ENCODE peak calls at places on chromosomes 7 and 10, in six cellular contexts. V, W, B, L, J and S are unnamed samples.

GRCh38 chr7:4634166-4634565 is 47.9 kb upstream of the FOXK1 start:
- DNase-seq in V (no peak), W (no peak), B (no peak), L (no peak), J (no peak), S (no peak)

GRCh38 chr10:86163522-86164215 is 202.9 kb downstream of the GRID1 start:
- DNase-seq in V (no peak), W (no peak), B (no peak), L (no peak), J (no peak), S (no peak)

GRCh38 chr7:115953554-115954248 is 76.9 kb downstream of the TFEC start:
- DNase-seq in V (no peak), W (no peak), B (no peak), L (no peak), J (no peak), S (no peak)

GRCh38 chr7:27165089-27165654 is at the start of gene HOXA9:
- DNase-seq in V (peak; percentile 11), W (no peak), B (peak; percentile 54), L (peak; percentile 88), J (no peak), S (no peak)

GRCh38 chr7:119175916-119176627 is 951.6 kb downstream of the ANKRD7 start:
- DNase-seq in V (no peak), W (peak; percentile 41), B (peak; percentile 98), L (no peak), J (no peak), S (peak; percentile 90)

GRCh38 chr7:77858278-77858677 is 59.7 kb downstream of the PHTF2 start:
- DNase-seq in V (no peak), W (no peak), B (no peak), L (no peak), J (no peak), S (no peak)

GRCh38 chr10:49023752-49024151 is 84.1 kb upstream of the LRRC18 start:
- DNase-seq in V (no peak), W (no peak), B (no peak), L (no peak), J (no peak), S (no peak)

GRCh38 chr10:81179805-81180452 is 642.2 kb downstream of the SH2D4B start:
- DNase-seq in V (no peak), W (no peak), B (peak; percentile 74), L (no peak), J (no peak), S (peak; percentile 25)

GRCh38 chr7:24980695-24981543 is 941 bp upstream of the OSBPL3 start:
- DNase-seq in V (no peak), W (no peak), B (peak; percentile 45), L (peak; percentile 84), J (no peak), S (no peak)

GRCh38 chr7:128662091-128662490 is 10.0 kb upstream of the GARIN1A start:
- DNase-seq in V (no peak), W (no peak), B (no peak), L (no peak), J (no peak), S (no peak)

GRCh38 chr7:137069249-137069963 is 201.0 kb downstream of the CHRM2 start:
- DNase-seq in V (no peak), W (no peak), B (no peak), L (no peak), J (no peak), S (no peak)

GRCh38 chr7:88328787-88329186 is 22.1 kb upstream of the STEAP4 start:
- DNase-seq in V (no peak), W (no peak), B (no peak), L (no peak), J (no peak), S (no peak)

GRCh38 chr7:98603010-98603777 is 13.9 kb upstream of the NPTX2 start:
- DNase-seq in V (no peak), W (no peak), B (no peak), L (no peak), J (no peak), S (no peak)

GRCh38 chr7:49255061-49255460 is 330.7 kb downstream of the CDC14C start:
- DNase-seq in V (no peak), W (peak; percentile 15), B (no peak), L (no peak), J (no peak), S (no peak)

GRCh38 chr7:74579800-74580685 is 77.5 kb upstream of the GTF2I start:
- DNase-seq in V (peak; percentile 69), W (no peak), B (no peak), L (no peak), J (no peak), S (no peak)

GRCh38 chr7:5396542-5396941 is 27.1 kb downstream of the TNRC18 start:
- DNase-seq in V (no peak), W (no peak), B (no peak), L (no peak), J (peak; percentile 70), S (no peak)

DNA sequence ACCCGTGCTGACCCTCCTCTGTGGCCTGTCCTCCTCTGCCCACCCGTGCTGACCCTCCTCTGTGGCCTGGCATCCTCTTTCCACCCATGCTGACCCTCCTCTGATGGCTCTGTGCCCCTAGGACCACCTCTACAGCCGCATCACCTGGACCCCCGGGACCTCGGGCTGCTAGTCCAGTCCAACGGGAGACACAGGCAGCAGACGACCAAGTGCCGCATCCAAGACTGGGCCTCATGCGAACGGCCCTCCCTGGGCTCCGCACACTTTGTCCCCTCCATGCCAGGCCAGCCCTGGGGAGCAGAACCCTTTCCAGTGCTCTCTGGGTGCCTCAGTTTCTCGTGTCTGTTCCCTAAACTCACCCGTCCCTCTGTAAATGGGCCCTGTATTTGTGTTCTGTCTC is 107.2 kb upstream of the RNF32 start:
- DNase-seq in V (no peak), W (no peak), B (no peak), L (no peak), J (no peak), S (no peak)
- H3K36me3 ChIP-seq in V (no peaks in the 10 kb centered on the region), W (no peaks in the 10 kb centered on the region), B (no peaks in the 10 kb centered on the region), L (no peaks in the 10 kb centered on the region), J (no peaks in the 10 kb centered on the region), S (no peaks in the 10 kb centered on the region)

GRCh38 chr10:71750986-71751385 is 22.3 kb downstream of the VSIR start:
- DNase-seq in V (no peak), W (no peak), B (no peak), L (no peak), J (no peak), S (no peak)
- H3K4me1 ChIP-seq in V (peaks cover 4% of the 10 kb centered on the region), W (peaks cover 2% of the 10 kb centered on the region), B (peaks cover 5% of the 10 kb centered on the region), L (peaks cover 35% of the 10 kb centered on the region), J (peaks cover 99% of the 10 kb centered on the region), S (peaks cover 4% of the 10 kb centered on the region)

GRCh38 chr10:79272353-79272752 is 74.9 kb upstream of the PPIF start:
- DNase-seq in V (no peak), W (no peak), B (no peak), L (no peak), J (no peak), S (no peak)

GRCh38 chr10:79275105-79275430 is 72.2 kb upstream of the PPIF start:
- DNase-seq in V (no peak), W (no peak), B (no peak), L (no peak), J (no peak), S (no peak)

GRCh38 chr10:79273603-79274002 is 73.7 kb upstream of the PPIF start:
- DNase-seq in V (no peak), W (no peak), B (no peak), L (no peak), J (no peak), S (no peak)

GRCh38 chr10:79275431-79275851 is 71.8 kb upstream of the PPIF start:
- DNase-seq in V (no peak), W (no peak), B (no peak), L (no peak), J (no peak), S (no peak)

DNA sequence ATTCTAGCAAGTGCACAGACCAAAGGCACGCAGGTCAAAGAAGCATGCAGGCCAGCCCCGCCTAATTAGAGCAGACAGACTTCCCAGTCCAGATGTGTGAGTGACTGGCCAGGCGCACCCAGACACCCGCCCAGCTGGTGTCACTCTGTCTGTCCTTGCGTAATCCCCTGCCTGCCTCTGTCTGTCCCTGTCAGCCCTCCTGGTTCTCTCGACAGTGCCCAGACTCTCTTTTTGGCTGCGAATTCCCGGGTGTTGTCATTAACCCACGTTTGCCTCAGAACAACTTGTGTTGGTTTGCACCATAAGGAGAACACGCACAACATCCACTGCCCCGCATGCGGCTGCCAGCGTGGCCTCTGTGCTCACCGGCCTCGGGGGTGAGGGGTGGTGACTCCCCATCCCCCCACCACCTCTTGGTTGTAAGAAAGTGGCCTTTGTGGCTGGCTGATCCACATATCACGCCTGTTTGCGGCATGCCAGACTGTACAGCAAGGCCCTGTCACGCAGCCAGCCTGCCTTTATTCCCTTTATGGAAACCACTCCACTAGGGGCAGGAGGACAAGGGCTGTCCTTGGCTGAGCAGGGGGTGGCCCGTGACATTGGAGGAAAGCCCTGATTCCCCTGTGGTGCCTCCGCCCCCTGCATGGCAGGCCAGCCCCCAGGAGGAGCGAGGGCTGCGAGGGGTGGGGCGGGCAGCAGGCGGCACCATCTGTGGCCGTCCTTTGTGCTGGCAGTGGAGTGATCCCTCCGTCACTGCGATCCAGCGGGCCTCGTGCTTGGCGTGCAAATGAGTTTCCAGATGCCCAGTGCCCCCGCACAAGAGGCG is 72.8 kb upstream of the PPIF start:
- DNase-seq in V (peak; percentile 68), W (no peak), B (no peak), L (peak; percentile 91), J (no peak), S (no peak)
- H3K36me3 ChIP-seq in V (peaks cover 3% of the 10 kb centered on the region), W (no peaks in the 10 kb centered on the region), B (no peaks in the 10 kb centered on the region), L (no peaks in the 10 kb centered on the region), J (no peaks in the 10 kb centered on the region), S (no peaks in the 10 kb centered on the region)

GRCh38 chr10:109895095-109895818 is 28.1 kb downstream of the XPNPEP1 start:
- DNase-seq in V (no peak), W (no peak), B (no peak), L (no peak), J (no peak), S (no peak)

GRCh38 chr10:109895848-109896247 is 27.5 kb downstream of the XPNPEP1 start:
- DNase-seq in V (no peak), W (no peak), B (no peak), L (no peak), J (no peak), S (no peak)

GRCh38 chr10:109898007-109898406 is 25.3 kb downstream of the XPNPEP1 start:
- DNase-seq in V (no peak), W (no peak), B (no peak), L (no peak), J (no peak), S (no peak)

GRCh38 chr10:109899578-109900355 is 23.5 kb downstream of the XPNPEP1 start:
- DNase-seq in V (no peak), W (no peak), B (no peak), L (no peak), J (no peak), S (no peak)

DNA sequence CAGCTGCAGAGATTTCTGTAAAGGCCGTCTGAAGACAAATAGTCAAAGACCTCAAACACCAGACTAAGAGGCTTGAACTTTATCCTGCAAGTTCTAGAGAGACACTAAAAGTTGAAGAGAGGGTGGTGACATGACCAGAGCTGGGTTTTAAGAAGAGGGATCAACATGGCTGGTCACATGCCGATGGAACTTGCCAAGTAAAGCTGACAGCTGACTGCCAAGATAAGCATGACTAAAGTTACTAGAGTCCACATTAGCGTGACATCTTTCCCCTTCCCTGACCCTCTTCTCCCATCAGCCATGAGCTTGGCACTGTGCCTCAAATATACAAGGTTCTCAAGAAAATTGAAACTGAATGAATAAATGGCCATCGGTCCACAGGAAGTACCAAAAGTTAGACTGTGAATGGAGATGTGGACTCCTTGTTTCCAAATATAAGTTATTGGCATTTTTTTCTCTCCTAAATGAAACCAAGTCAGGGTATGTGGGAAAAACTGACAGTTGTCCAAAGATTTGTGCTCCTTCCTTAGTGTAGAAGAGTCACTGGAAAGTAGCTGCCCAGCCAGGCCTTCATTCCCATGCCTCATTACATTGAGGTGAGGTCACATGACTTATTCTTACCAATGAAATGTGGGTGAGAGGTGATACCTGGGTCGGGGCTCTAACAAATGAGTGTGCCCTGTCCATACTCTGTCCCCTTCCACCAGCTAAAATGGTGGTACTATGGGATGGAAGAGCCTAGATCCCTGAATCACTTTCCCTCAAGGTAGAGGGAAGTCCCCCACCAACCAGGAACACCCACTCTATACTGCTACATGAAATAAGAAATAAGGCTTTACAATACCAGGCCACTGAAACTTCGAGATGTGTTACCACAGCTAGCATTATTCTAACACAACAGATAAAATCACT is 24.4 kb downstream of the XPNPEP1 start:
- DNase-seq in V (no peak), W (no peak), B (no peak), L (no peak), J (no peak), S (no peak)
- H3K4me1 ChIP-seq in V (peaks cover 26% of the 10 kb centered on the region), W (no peaks in the 10 kb centered on the region), B (no peaks in the 10 kb centered on the region), L (peaks cover 17% of the 10 kb centered on the region), J (peaks cover 18% of the 10 kb centered on the region), S (no peaks in the 10 kb centered on the region)